ENCODE peak calls at places on chromosomes 16 and 17, in four cellular contexts. R is IMR-90, H is GM12865, M is lower lobe of right lung. N is an unnamed sample.

GRCh38 chr16:56460101-56460500 is 8.7 kb downstream of the OGFOD1 start:
- DNase-seq in R (no peak), H (no peak), M (no peak), N (no peak)

GRCh38 chr16:457732-458400 is 32.4 kb downstream of the RAB11FIP3 start:
- DNase-seq in R (no peak), H (no peak), M (no peak), N (no peak)

GRCh38 chr17:66791337-66791736 is 43.6 kb upstream of the CACNG5 start:
- DNase-seq in R (no peak), H (no peak), M (no peak), N (no peak)

GRCh38 chr17:53058031-53058430 is 764.7 kb upstream of the KIF2B start:
- DNase-seq in R (no peak), H (no peak), M (no peak), N (peak)

GRCh38 chr16:23071202-23072083 is 77.8 kb downstream of the USP31 start:
- DNase-seq in R (peak), H (no peak), M (no peak), N (peak)

GRCh38 chr17:14942511-14943185 is 322.5 kb downstream of the PMP22 start:
- DNase-seq in R (no peak), H (no peak), M (no peak), N (no peak)

GRCh38 chr17:28759296-28759865 is 15.6 kb downstream of the TRAF4 start:
- DNase-seq in R (no peak), H (no peak), M (no peak), N (no peak)

GRCh38 chr16:12500771-12501170 is 302.9 kb downstream of the CPPED1 start:
- DNase-seq in R (no peak), H (no peak), M (peak), N (no peak)

GRCh38 chr17:4152471-4152870 is 9.5 kb downstream of the CYB5D2 start:
- DNase-seq in R (peak), H (no peak), M (no peak), N (no peak)

GRCh38 chr17:29929544-29930398 is at the start of gene SSH2:
- DNase-seq in R (peak), H (peak), M (peak), N (no peak)

GRCh38 chr16:80034469-80034826 is 433.9 kb upstream of the MAF start:
- DNase-seq in R (no peak), H (no peak), M (no peak), N (no peak)

GRCh38 chr16:19660432-19660831 is 57.6 kb downstream of the KNOP1 start:
- DNase-seq in R (peak), H (no peak), M (no peak), N (no peak)

GRCh38 chr17:2398655-2399571 is 1.9 kb downstream of the MNT start:
- DNase-seq in R (peak), H (peak), M (peak), N (no peak)

GRCh38 chr16:2033057-2033911 is 6.6 kb downstream of the NHERF2 start:
- DNase-seq in R (peak), H (no peak), M (no peak), N (no peak)

GRCh38 chr16:17359778-17360177 is 111.0 kb downstream of the XYLT1 start:
- DNase-seq in R (peak), H (peak), M (no peak), N (no peak)

GRCh38 chr16:68299571-68300453 is 10.9 kb downstream of the SLC7A6OS start:
- DNase-seq in R (no peak), H (no peak), M (no peak), N (no peak)

GRCh38 chr16:4936181-4936990 is 562 bp downstream of the PPL start:
- DNase-seq in R (no peak), H (no peak), M (peak), N (no peak)

GRCh38 chr16:15597822-15598647 is 44.9 kb downstream of the MARF1 start:
- DNase-seq in R (no peak), H (no peak), M (no peak), N (no peak)

GRCh38 chr16:24070851-24071250 is 185.3 kb upstream of the CACNG3 start:
- DNase-seq in R (peak), H (peak), M (no peak), N (no peak)

GRCh38 chr16:77459534-77460412 is 24.9 kb upstream of the ADAMTS18 start:
- DNase-seq in R (no peak), H (no peak), M (no peak), N (no peak)

GRCh38 chr16:79658301-79659001 is 57.9 kb upstream of the MAF start:
- DNase-seq in R (peak), H (no peak), M (no peak), N (peak)

GRCh38 chr16:51144203-51144602 is 6.9 kb downstream of the SALL1 start:
- DNase-seq in R (no peak), H (no peak), M (no peak), N (no peak)

DNA sequence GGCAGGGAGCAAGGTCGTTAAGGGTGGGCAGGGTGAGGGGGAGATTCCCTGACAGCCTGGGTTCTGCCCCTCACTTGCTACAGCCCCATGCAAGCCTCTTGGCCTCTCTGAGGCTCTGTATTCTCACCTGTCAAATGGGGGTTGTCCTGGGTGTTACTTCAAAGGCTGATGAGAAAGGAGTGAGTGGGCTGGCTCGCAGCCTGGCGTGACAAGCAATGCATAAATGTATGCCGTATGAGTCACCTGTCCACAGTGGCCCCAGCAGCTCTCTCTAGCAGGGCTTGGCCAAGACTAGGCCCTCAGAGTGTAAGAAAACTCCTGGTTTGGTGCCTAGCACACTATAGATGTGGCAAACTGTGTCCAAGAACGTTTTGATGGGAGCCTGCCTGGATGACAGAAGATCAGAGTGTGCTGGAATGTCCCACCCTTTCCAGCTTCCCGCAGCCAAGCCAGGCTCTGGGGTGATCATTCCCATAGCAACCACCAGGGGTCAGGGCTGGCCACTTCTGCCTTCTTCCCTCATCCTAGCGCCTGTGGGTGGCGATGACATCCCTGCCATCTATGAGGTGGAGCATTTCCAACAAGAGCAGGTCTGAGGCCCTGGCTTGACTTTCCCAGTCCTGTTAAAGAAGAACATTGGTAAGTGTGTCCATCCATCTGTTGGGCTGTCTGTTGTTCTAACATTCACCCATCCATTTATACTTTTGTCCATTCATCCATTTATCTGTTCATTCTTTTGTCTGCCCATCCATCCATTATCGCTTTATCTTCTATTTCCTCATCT is 37.2 kb upstream of the ADGRG1 start:
- DNase-seq in R (peak), H (peak), M (peak), N (peak)
- H3K4me3 ChIP-seq in R (no peak), H (no peak), M (no peak), N (no peak)

DNA sequence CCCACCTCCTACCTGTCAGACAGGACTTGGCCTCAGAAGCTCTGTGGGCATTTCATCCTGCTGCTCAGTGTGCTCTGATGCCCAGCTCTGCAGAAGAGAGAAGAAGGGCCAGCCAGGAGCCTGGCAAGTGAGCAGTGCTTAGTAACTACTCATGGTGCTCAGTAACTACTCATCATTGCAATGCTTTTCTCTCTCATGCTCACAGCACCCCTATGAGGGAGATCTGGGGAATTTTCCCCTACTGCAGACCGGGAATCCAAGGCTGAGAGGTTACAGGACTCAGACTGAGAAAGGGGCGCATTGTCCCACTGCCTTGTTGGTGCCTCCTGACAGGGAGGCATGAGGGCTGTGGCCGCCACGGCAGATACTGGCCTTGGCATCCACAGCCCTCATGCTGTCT is 261.1 kb downstream of the C16orf95 start:
- DNase-seq in R (peak), H (no peak), M (no peak), N (no peak)
- TF ChIP-seq CTCF in R (peak), H (no peak), M (no peak), N (peak)

GRCh38 chr16:7303014-7303676 is 29.5 kb upstream of the RBFOX1 start:
- DNase-seq in R (no peak), H (no peak), M (no peak), N (no peak)

GRCh38 chr16:7304932-7305331 is 27.7 kb upstream of the RBFOX1 start:
- DNase-seq in R (no peak), H (no peak), M (no peak), N (no peak)

GRCh38 chr16:7303677-7304200 is 28.9 kb upstream of the RBFOX1 start:
- DNase-seq in R (no peak), H (no peak), M (no peak), N (no peak)

GRCh38 chr16:7304257-7304656 is 28.4 kb upstream of the RBFOX1 start:
- DNase-seq in R (no peak), H (no peak), M (no peak), N (no peak)
- H3K4me3 ChIP-seq in R (no peak), H (no peak), M (no peak), N (no peak)

DNA sequence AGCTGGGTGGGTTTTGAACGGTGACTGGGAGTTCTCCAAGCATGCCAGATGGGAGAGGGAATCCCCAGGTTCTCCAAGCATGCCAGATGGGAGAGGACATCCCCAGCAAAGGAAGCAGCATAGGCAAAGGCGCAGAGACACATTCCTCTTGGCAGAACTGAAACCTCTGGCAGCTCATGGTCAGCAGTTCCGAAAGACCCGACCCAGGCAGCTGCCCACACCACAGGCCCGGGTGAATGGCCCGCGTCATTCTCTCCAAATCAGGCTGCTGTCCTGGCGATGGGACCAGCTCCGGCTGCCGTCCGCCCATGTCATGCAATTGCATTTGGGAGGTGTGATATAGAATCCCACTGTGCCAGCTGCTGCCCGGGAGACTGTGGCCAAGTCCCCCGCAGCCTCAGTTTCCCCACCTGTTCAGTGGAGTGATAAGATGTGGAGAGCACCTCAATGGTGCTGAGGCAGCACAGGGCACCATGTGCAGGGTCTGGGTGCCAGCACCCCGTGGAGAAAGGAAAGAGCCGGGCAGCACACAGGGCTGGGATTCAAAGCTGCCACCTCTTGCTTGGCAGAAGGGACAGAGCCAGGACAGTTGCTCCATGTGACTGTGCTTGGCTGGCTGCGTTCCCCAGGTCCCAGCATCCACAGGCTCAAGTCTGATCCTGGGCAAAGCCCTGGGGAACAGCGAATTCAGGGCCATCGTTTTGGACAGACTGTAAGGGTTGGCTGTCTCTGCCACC is 8.2 kb downstream of the ZNF469 start:
- DNase-seq in R (no peak), H (no peak), M (no peak), N (no peak)
- TF ChIP-seq CTCF in R (no peak), H (no peak), M (no peak), N (no peak)

GRCh38 chr17:6857336-6857735 is 25.8 kb upstream of the TEKT1 start:
- DNase-seq in R (no peak), H (no peak), M (no peak), N (no peak)

GRCh38 chr17:6856054-6856453 is 24.5 kb upstream of the TEKT1 start:
- DNase-seq in R (no peak), H (no peak), M (no peak), N (no peak)

GRCh38 chr17:6857904-6858303 is 26.4 kb upstream of the TEKT1 start:
- DNase-seq in R (no peak), H (no peak), M (no peak), N (no peak)

GRCh38 chr17:6853764-6854442 is 22.4 kb upstream of the TEKT1 start:
- DNase-seq in R (no peak), H (no peak), M (no peak), N (no peak)
- H3K4me3 ChIP-seq in R (no peak), H (no peak), M (peak), N (no peak)

GRCh38 chr17:40935624-40936023 is 1.8 kb downstream of the KRT23 start:
- DNase-seq in R (peak), H (no peak), M (no peak), N (no peak)

GRCh38 chr17:40938981-40939380 is 1.5 kb upstream of the KRT23 start:
- DNase-seq in R (peak), H (no peak), M (no peak), N (no peak)

GRCh38 chr17:40936437-40936971 is 942 bp downstream of the KRT23 start:
- DNase-seq in R (no peak), H (no peak), M (no peak), N (no peak)

GRCh38 chr17:40936976-40937375 is 470 bp downstream of the KRT23 start:
- DNase-seq in R (no peak), H (no peak), M (no peak), N (no peak)

GRCh38 chr17:40937384-40937819 is at the start of gene KRT23:
- DNase-seq in R (no peak), H (no peak), M (no peak), N (no peak)
- TF ChIP-seq CTCF in R (no peak), H (no peak), M (no peak), N (no peak)

DNA sequence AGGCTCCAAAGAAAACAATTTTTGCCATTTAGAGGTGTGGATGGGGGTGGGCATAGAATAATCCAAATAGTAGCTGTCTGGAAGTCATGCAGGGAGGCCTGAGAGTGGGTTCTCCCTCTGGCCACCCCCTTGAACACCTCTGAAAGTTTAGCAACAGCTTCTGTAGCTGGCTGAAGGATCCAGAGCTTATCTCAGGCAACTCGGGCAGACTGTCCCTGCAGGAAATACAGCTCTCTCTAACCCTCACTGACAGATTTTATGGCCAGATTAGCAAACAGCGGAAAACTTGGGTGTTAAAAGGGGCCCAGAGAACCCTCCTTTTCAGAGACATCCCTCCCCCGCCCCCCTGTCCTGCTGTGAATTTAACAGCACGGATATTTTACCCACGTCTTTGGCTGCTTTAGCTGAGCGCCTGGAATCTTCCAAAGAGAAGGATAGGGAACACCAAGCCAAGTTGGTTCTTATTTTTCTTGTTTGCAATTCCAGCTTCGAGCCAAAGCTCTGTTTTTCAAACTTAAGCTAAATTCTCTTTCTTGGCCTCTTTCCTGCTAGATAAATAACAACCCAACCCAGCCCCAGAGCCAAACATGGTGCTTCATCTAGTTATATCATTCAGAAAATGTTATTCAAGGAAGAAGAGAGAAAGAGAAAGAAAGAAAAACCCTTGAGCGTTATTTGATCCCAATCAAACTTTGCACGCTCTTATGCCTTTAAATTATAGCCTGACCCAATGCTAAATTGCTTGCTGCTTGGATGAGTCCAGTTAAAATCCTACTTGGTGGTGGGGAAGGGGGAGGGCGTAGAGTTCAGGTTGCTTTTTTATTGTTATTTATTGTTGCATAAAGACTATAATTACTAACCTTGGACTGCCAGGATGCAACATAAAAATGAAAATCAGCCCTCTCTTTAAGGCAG is 2.3 kb upstream of the HOXB2 start:
- DNase-seq in R (peak), H (no peak), M (no peak), N (no peak)
- H3K4me3 ChIP-seq in R (peak), H (no peak), M (peak), N (peak)

DNA sequence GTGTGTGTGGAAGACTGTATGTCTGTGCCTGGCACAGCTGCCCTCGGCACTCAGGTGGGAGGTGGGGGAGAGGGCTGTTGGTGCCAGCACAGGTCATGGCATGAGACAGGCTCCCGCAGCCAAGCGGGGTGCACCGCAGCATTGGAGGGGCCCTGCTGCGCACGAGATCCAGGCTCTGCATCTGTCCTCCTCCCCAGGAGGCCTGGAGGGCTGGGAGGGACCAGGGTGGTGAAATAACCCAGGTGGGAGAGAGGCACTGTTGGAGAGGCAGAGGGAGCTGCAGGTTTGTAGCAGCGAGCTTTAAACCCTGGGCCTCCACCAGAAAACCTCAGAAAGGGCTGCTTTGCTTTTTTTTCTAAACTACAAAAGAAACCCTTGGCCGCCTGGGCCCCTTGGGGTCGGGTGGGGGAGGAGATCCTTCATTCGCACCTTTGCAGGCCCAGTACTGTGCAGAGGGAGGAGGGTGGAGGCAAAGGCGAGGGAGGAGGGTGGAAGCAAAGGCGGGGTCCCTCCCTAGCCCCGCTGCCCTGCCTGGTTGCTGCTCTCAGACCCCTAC is 241.7 kb downstream of the SEC14L1 start:
- DNase-seq in R (no peak), H (peak), M (no peak), N (no peak)
- TF ChIP-seq CTCF in R (no peak), H (no peak), M (no peak), N (no peak)

GRCh38 chr17:69423450-69423849 is 9.0 kb downstream of the MAP2K6 start:
- DNase-seq in R (no peak), H (no peak), M (no peak), N (no peak)

GRCh38 chr17:69427486-69428197 is 13.1 kb downstream of the MAP2K6 start:
- DNase-seq in R (no peak), H (peak), M (no peak), N (no peak)

GRCh38 chr17:69425978-69426377 is 11.5 kb downstream of the MAP2K6 start:
- DNase-seq in R (no peak), H (no peak), M (no peak), N (no peak)

GRCh38 chr17:69428252-69428980 is 13.9 kb downstream of the MAP2K6 start:
- DNase-seq in R (no peak), H (peak), M (no peak), N (no peak)

GRCh38 chr17:69424287-69425041 is 10.0 kb downstream of the MAP2K6 start:
- DNase-seq in R (no peak), H (no peak), M (no peak), N (no peak)
- H3K4me3 ChIP-seq in R (no peak), H (no peak), M (no peak), N (no peak)